ENCODE peak calls at places on chromosomes 5 and 9, in five cellular contexts. R is GM04504, S is HTR-8/SVneo, M is hippocampal formation, C is SK-MEL-5. Q is an unnamed sample.
A peak's percentile ranks its signal among the peaks of the same experiment; 100 is the strongest.

GRCh38 chr5:52727568-52727967 is 60.1 kb upstream of the ITGA1 start:
- DNase-seq in R (peak; percentile 69), S (peak; percentile 45), M (no peak), C (peak; percentile 91), Q (no peak)

GRCh38 chr5:160001457-160001856 is 7.5 kb upstream of the TTC1 start:
- DNase-seq in R (no peak), S (no peak), M (no peak), C (no peak), Q (no peak)

GRCh38 chr5:150341331-150341730 is 16.2 kb upstream of the TCOF1 start:
- DNase-seq in R (no peak), S (no peak), M (no peak), C (no peak), Q (no peak)

GRCh38 chr9:93246111-93246510 is 62.2 kb downstream of the WNK2 start:
- DNase-seq in R (no peak), S (no peak), M (no peak), C (no peak), Q (no peak)

GRCh38 chr9:134214766-134215394 is 50.5 kb upstream of the RNU6ATAC start:
- DNase-seq in R (no peak), S (no peak), M (no peak), C (no peak), Q (no peak)

GRCh38 chr9:126844085-126844484 is 16.4 kb upstream of the ZBTB34 start:
- DNase-seq in R (peak; percentile 51), S (peak; percentile 72), M (no peak), C (no peak), Q (peak; percentile 79)

GRCh38 chr5:23506329-23507236 is 826 bp upstream of the PRDM9 start:
- DNase-seq in R (no peak), S (peak; percentile 22), M (no peak), C (peak; percentile 82), Q (no peak)

GRCh38 chr5:175821790-175822211 is 49.6 kb upstream of the CPLX2 start:
- DNase-seq in R (no peak), S (no peak), M (no peak), C (no peak), Q (no peak)

GRCh38 chr5:135154197-135154596 is 120.2 kb upstream of the PITX1 start:
- DNase-seq in R (no peak), S (no peak), M (no peak), C (no peak), Q (no peak)

GRCh38 chr9:101138516-101138915 is 110.0 kb downstream of the PLPPR1 start:
- DNase-seq in R (no peak), S (no peak), M (no peak), C (no peak), Q (no peak)

GRCh38 chr9:91192785-91193657 is 168.7 kb downstream of the AUH start:
- DNase-seq in R (peak; percentile 99), S (peak; percentile 85), M (no peak), C (peak; percentile 93), Q (peak; percentile 98)

GRCh38 chr9:116687762-116688160 is 656 bp downstream of the TRIM32 start:
- DNase-seq in R (no peak), S (no peak), M (no peak), C (no peak), Q (no peak)

GRCh38 chr5:89878733-89879132 is 530.8 kb downstream of the CETN3 start:
- DNase-seq in R (no peak), S (no peak), M (no peak), C (no peak), Q (no peak)

GRCh38 chr5:107516452-107517184 is 154.1 kb downstream of the EFNA5 start:
- DNase-seq in R (peak; percentile 58), S (no peak), M (no peak), C (no peak), Q (peak; percentile 51)

GRCh38 chr9:16543225-16543624 is 327.2 kb downstream of the BNC2 start:
- DNase-seq in R (no peak), S (no peak), M (no peak), C (no peak), Q (no peak)

GRCh38 chr5:78113689-78114088 is 180.8 kb downstream of the AP3B1 start:
- DNase-seq in R (no peak), S (no peak), M (peak; percentile 0), C (no peak), Q (no peak)

GRCh38 chr5:81819556-81820314 is 68.8 kb upstream of the SSBP2 start:
- DNase-seq in R (no peak), S (peak; percentile 40), M (no peak), C (no peak), Q (no peak)

GRCh38 chr5:144390133-144390532 is 219.5 kb downstream of the KCTD16 start:
- DNase-seq in R (no peak), S (peak; percentile 1), M (no peak), C (peak; percentile 2), Q (no peak)

GRCh38 chr9:72485821-72486605 is 35.4 kb upstream of the TMC1 start:
- DNase-seq in R (no peak), S (no peak), M (peak; percentile 8), C (peak; percentile 98), Q (no peak)

GRCh38 chr9:97697837-97698236 is 697 bp upstream of the XPA start:
- DNase-seq in R (no peak), S (no peak), M (no peak), C (no peak), Q (no peak)

GRCh38 chr9:115494958-115495690 is 377.2 kb upstream of the TNC start:
- DNase-seq in R (no peak), S (no peak), M (no peak), C (no peak), Q (no peak)